ENCODE peak calls at places on chromosomes 1 and 21, in ten cellular contexts. Y is left ventricle myocardium inferior, D is ovary, T is lower lobe of right lung, C is spleen, F is PC-9, Q is body of pancreas, E is adrenal gland, G is GM06990, P is fibroblast of lung. H is an unnamed sample.

GRCh38 chr21:45082715-45083114 is 8.3 kb downstream of the ADARB1 start:
- DNase-seq in E (peak; percentile 45), Q (no peak), T (no peak), C (no peak), G (no peak), F (no peak), Y (no peak), P (no peak), D (no peak), H (no peak)

GRCh38 chr1:228997721-228998144 is 262.5 kb downstream of the RHOU start:
- DNase-seq in Q (no peak), T (no peak), F (no peak), G (no peak), C (no peak), Y (no peak), E (no peak), P (no peak), D (no peak), H (no peak)

GRCh38 chr1:9129391-9130041 is 614 bp upstream of the GPR157 start:
- DNase-seq in D (peak; percentile 88), C (peak; percentile 99), G (peak; percentile 90), Y (peak; percentile 89), P (no peak), E (peak; percentile 89), Q (peak; percentile 92), T (peak; percentile 96), F (peak; percentile 63), H (no peak)

GRCh38 chr1:189899686-189900495 is 577.8 kb downstream of the BRINP3 start:
- DNase-seq in D (no peak), C (no peak), G (no peak), F (no peak), P (no peak), E (no peak), Y (no peak), T (no peak), Q (no peak), H (no peak)

GRCh38 chr1:88646852-88647645 is 37.0 kb upstream of the PKN2 start:
- DNase-seq in P (peak; percentile 4), E (no peak), Y (no peak), C (no peak), T (no peak), Q (no peak), G (peak; percentile 11), F (no peak), D (no peak), H (no peak)

GRCh38 chr1:27979151-27979858 is 19.5 kb downstream of the XKR8 start:
- DNase-seq in E (no peak), D (no peak), F (peak; percentile 46), P (peak; percentile 88), T (no peak), Y (no peak), Q (peak; percentile 32), G (no peak), C (no peak), H (peak; percentile 19)

GRCh38 chr1:236394016-236394481 is at the start of gene EDARADD:
- DNase-seq in T (no peak), Q (no peak), P (no peak), C (no peak), E (no peak), G (no peak), Y (no peak), F (no peak), D (no peak), H (no peak)

GRCh38 chr1:244868484-244869363 is 4.4 kb upstream of the HNRNPU start:
- DNase-seq in E (no peak), T (no peak), C (no peak), F (no peak), G (no peak), Q (no peak), Y (no peak), P (no peak), D (no peak), H (no peak)

GRCh38 chr1:113479713-113480676 is 89.7 kb downstream of the MAGI3 start:
- DNase-seq in T (no peak), G (no peak), Q (no peak), C (no peak), D (no peak), P (peak; percentile 11), F (no peak), Y (no peak), E (no peak), H (no peak)

GRCh38 chr1:42777860-42778259 is 6.9 kb upstream of the TMEM269 start:
- DNase-seq in D (no peak), Y (no peak), C (no peak), E (no peak), P (peak; percentile 58), T (no peak), F (no peak), Q (peak; percentile 18), G (no peak), H (no peak)

DNA sequence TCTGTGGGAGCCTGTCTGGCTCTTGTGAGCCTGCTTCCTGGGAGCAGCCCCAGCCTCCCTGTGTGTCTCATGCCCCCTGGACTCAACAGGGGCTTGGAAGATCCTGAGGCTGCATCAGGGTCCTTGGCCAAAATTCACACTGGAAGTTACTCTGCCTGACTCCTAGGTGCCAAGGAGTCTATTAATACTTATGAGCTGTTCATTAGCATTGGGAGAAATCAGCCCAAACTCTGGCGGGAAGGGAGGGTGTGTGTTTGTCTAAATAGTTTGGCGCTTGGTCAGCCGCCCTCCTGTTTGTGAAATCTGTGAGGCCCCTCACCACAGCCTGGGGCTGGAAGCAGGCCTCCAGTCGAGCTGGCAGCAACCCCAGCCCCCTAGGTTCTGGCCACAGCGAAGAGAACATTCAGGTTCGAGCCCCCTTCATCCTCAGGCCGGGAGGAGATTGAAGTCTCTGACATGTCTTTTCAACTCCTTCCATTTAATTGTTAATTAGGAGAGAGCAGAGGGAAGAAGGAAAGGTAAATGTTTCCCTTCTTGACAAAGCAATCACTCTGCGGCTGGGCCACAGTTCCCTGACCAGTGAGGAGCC is 82.1 kb upstream of the F3 start:
- DNase-seq in C (no peak), P (peak; percentile 51), E (peak; percentile 29), F (peak; percentile 98), G (no peak), Q (no peak), D (peak; percentile 34), T (no peak), Y (no peak), H (no peak)
- H3K27me3 ChIP-seq in C (peaks cover 12% of the 10 kb centered on the region), P (no peaks in the 10 kb centered on the region), E (no peaks in the 10 kb centered on the region), F (no peaks in the 10 kb centered on the region), G (no peaks in the 10 kb centered on the region), Q (no peaks in the 10 kb centered on the region), D (no peaks in the 10 kb centered on the region), T (no peaks in the 10 kb centered on the region), Y (peaks cover 4% of the 10 kb centered on the region), H (no peaks in the 10 kb centered on the region)

GRCh38 chr1:912740-913301 is 10.9 kb upstream of the SAMD11 start:
- DNase-seq in C (peak; percentile 67), F (peak; percentile 8), T (peak; percentile 43), Y (peak; percentile 10), Q (peak; percentile 11), E (peak; percentile 56), G (peak; percentile 0), P (no peak), D (no peak), H (no peak)
- TF ChIP-seq CTCF in C (no peak), F (no peak), T (no peak), Y (peak; percentile 10), Q (peak; percentile 23), E (peak; percentile 25), G (no peak), P (peak; percentile 31), D (no peak), H (peak; percentile 42)

GRCh38 chr1:33332357-33332789 is 11.5 kb upstream of the A3GALT2 start:
- DNase-seq in Q (peak; percentile 33), C (no peak), Y (no peak), T (no peak), E (peak; percentile 75), G (no peak), F (no peak), D (no peak), P (no peak), H (no peak)
- H3K27me3 ChIP-seq in Q (no peaks in the 10 kb centered on the region), C (no peaks in the 10 kb centered on the region), Y (no peaks in the 10 kb centered on the region), T (no peaks in the 10 kb centered on the region), E (no peaks in the 10 kb centered on the region), G (no peaks in the 10 kb centered on the region), F (no peaks in the 10 kb centered on the region), D (no peaks in the 10 kb centered on the region), P (no peaks in the 10 kb centered on the region), H (no peaks in the 10 kb centered on the region)

GRCh38 chr1:55285849-55286248 is 70.7 kb upstream of the USP24 start:
- DNase-seq in C (no peak), Y (no peak), F (no peak), D (no peak), Q (no peak), E (no peak), T (no peak), P (no peak), G (no peak), H (no peak)
- TF ChIP-seq CTCF in C (no peak), Y (no peak), F (no peak), D (no peak), Q (no peak), E (no peak), T (no peak), P (no peak), G (no peak), H (no peak)

GRCh38 chr1:11413907-11414495 is 65.0 kb upstream of the DISP3 start:
- DNase-seq in F (no peak), D (no peak), Q (no peak), Y (no peak), E (no peak), G (no peak), T (no peak), P (no peak), C (no peak), H (no peak)

GRCh38 chr1:11412166-11412565 is 66.8 kb upstream of the DISP3 start:
- DNase-seq in G (no peak), E (no peak), C (peak; percentile 17), Q (no peak), Y (no peak), F (no peak), D (no peak), P (no peak), T (no peak), H (no peak)

GRCh38 chr1:11417162-11417561 is 61.8 kb upstream of the DISP3 start:
- DNase-seq in D (no peak), C (no peak), F (no peak), T (no peak), P (no peak), Q (no peak), E (no peak), G (no peak), Y (no peak), H (no peak)

DNA sequence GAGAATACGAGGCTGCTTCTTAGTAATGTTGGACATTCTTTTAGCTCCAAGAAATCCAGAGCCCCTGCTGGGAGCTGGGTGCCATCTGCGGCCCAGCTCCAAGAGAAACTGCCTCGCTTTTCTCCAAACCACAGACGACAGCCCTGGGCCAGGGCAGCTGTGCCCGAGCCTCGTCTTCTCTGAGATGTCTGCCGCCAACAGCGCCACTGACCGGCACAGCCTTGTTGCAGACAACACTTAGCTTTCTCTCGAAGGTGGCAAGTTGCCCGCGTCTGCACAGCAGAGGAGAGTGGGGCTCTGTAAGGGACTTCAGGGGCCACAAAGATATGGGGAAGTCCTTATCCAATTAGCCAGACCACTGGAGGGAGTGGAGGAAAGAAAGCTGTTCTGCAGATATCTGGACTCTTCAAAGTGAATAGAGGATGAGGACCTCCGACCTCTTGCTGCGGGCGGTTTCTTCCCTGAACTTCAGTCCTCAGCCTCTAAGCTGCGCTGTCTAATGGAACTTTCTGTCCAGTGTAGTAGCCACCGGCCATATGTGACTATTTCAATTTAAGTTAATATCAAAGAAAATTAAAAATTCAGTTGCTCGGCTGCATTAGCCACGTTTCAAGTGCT is 63.9 kb upstream of the DISP3 start:
- DNase-seq in P (no peak), Y (no peak), C (no peak), E (no peak), D (no peak), F (no peak), T (no peak), G (no peak), Q (no peak), H (no peak)
- H3K27me3 ChIP-seq in P (no peaks in the 10 kb centered on the region), Y (peaks cover 93% of the 10 kb centered on the region), C (peaks cover 60% of the 10 kb centered on the region), E (peaks cover 12% of the 10 kb centered on the region), D (no peaks in the 10 kb centered on the region), F (peaks cover 77% of the 10 kb centered on the region), T (peaks cover 23% of the 10 kb centered on the region), G (peaks cover 1% of the 10 kb centered on the region), Q (no peaks in the 10 kb centered on the region), H (no peaks in the 10 kb centered on the region)